ENCODE peak calls at places on chromosomes 16 and 17, in four cellular contexts. P, M, J and O are unnamed samples.

GRCh38 chr17:81419886-81420768 is 24.9 kb downstream of the BAHCC1 start:
- DNase-seq in J (no peak), P (no peak), M (no peak), O (no peak)

GRCh38 chr17:20970329-20970728 is 72.5 kb downstream of the USP22 start:
- DNase-seq in P (no peak), J (no peak), M (no peak), O (no peak)

GRCh38 chr17:30476726-30477082 is 504 bp upstream of the GOSR1 start:
- DNase-seq in M (no peak), P (no peak), J (no peak), O (peak; percentile 7)

GRCh38 chr16:11232852-11233726 is 22.9 kb downstream of the SOCS1 start:
- DNase-seq in J (peak; percentile 73), M (no peak), P (peak; percentile 88), O (no peak)

GRCh38 chr16:19392352-19392751 is 25.3 kb upstream of the TMC5 start:
- DNase-seq in P (no peak), J (no peak), M (no peak), O (no peak)

GRCh38 chr17:42002792-42003301 is 14.4 kb downstream of the DNAJC7 start:
- DNase-seq in P (no peak), J (no peak), M (no peak), O (no peak)

GRCh38 chr16:86722970-86723369 is 144.6 kb downstream of the FOXL1 start:
- DNase-seq in M (no peak), J (no peak), P (no peak), O (peak; percentile 86)

GRCh38 chr17:40121886-40122465 is at the start of gene MSL1:
- DNase-seq in P (peak; percentile 85), J (peak; percentile 91), M (peak; percentile 85), O (peak; percentile 88)

GRCh38 chr17:82152556-82153294 is 54.7 kb upstream of the FASN start:
- DNase-seq in J (peak; percentile 44), M (peak; percentile 92), P (no peak), O (no peak)

GRCh38 chr16:58105619-58106018 is 23.6 kb downstream of the CFAP20 start:
- DNase-seq in P (no peak), J (no peak), M (no peak), O (peak; percentile 34)

GRCh38 chr16:31141489-31142108 is 6.1 kb upstream of the PRSS8 start:
- DNase-seq in J (no peak), M (no peak), P (no peak), O (no peak)

GRCh38 chr16:69853481-69853880 is 91.3 kb downstream of the WWP2 start:
- DNase-seq in M (no peak), P (no peak), J (no peak), O (no peak)

GRCh38 chr17:73142763-73143395 is 21.9 kb upstream of the SSTR2 start:
- DNase-seq in P (no peak), M (no peak), J (no peak), O (peak; percentile 57)

GRCh38 chr16:87080571-87081167 is 236.5 kb downstream of the C16orf95 start:
- DNase-seq in J (no peak), P (no peak), M (no peak), O (no peak)

GRCh38 chr17:33972756-33973155 is 282.3 kb upstream of the CCL2 start:
- DNase-seq in M (no peak), J (no peak), P (no peak), O (no peak)

GRCh38 chr17:79633937-79634813 is 23.3 kb upstream of the RBFOX3 start:
- DNase-seq in J (peak; percentile 3), M (no peak), P (no peak), O (no peak)

GRCh38 chr16:80084614-80085013 is 456.2 kb upstream of the DYNLRB2 start:
- DNase-seq in P (no peak), J (peak; percentile 27), M (peak; percentile 58), O (peak; percentile 38)

GRCh38 chr16:27378871-27379580 is 22.9 kb upstream of the IL21R start:
- DNase-seq in M (no peak), P (peak; percentile 23), J (no peak), O (no peak)

GRCh38 chr17:74738051-74738996 is 1.3 kb downstream of the RAB37 start:
- DNase-seq in P (peak; percentile 68), M (no peak), J (peak; percentile 76), O (peak; percentile 39)

GRCh38 chr17:18070861-18071340 is 16.8 kb upstream of the DRG2 start:
- DNase-seq in M (no peak), J (no peak), P (no peak), O (peak; percentile 56)

GRCh38 chr17:70896843-70897242 is 727.5 kb downstream of the KCNJ2 start:
- DNase-seq in P (no peak), J (no peak), M (no peak), O (no peak)

GRCh38 chr17:17151055-17151454 is 55.1 kb downstream of the PLD6 start:
- DNase-seq in P (no peak), M (no peak), J (no peak), O (no peak)

GRCh38 chr16:51763072-51763658 is 612.1 kb upstream of the SALL1 start:
- DNase-seq in P (no peak), M (no peak), J (no peak), O (no peak)

GRCh38 chr16:74730049-74730683 is 29.5 kb upstream of the MLKL start:
- DNase-seq in P (no peak), M (peak; percentile 51), J (peak; percentile 73), O (no peak)

GRCh38 chr16:73171380-73171779 is 123.5 kb upstream of the ZFHX3 start:
- DNase-seq in J (peak; percentile 29), P (no peak), M (no peak), O (no peak)

GRCh38 chr17:35299108-35299507 is 56.2 kb downstream of the SLFN5 start:
- DNase-seq in M (peak; percentile 87), J (no peak), P (no peak), O (no peak)

GRCh38 chr17:80317706-80317980 is 57.0 kb downstream of the RNF213 start:
- DNase-seq in M (no peak), J (no peak), P (no peak), O (no peak)

GRCh38 chr16:22313876-22314470 is 16.8 kb downstream of the POLR3E start:
- DNase-seq in P (no peak), J (no peak), M (no peak), O (no peak)

GRCh38 chr17:48160177-48160967 is 52.8 kb downstream of the SNX11 start:
- DNase-seq in P (no peak), J (peak; percentile 33), M (no peak), O (no peak)

GRCh38 chr17:51161541-51161940 is 4.7 kb upstream of the NME2 start:
- DNase-seq in M (no peak), J (no peak), P (no peak), O (no peak)

GRCh38 chr17:27667656-27668487 is 36.9 kb downstream of the LGALS9 start:
- DNase-seq in J (no peak), P (no peak), M (no peak), O (no peak)

GRCh38 chr17:8941980-8942617 is 23.4 kb downstream of the PIK3R5 start:
- DNase-seq in J (no peak), M (no peak), P (peak; percentile 62), O (no peak)
- H3K4me1 ChIP-seq in J (no peaks in the 10 kb centered on the region), M (no peaks in the 10 kb centered on the region), P (peaks cover 76% of the 10 kb centered on the region), O (no peaks in the 10 kb centered on the region)

GRCh38 chr17:43027091-43028032 is 2.3 kb downstream of the RND2 start:
- DNase-seq in J (no peak), M (no peak), P (no peak), O (no peak)
- H3K4me3 ChIP-seq in J (no peak overlapping the region), M (no peak overlapping the region), P (no peak overlapping the region), O (no peak overlapping the region)

GRCh38 chr17:1624650-1625049 is 4.0 kb downstream of the SLC43A2 start:
- DNase-seq in M (no peak), P (no peak), J (no peak), O (no peak)

GRCh38 chr17:1623057-1623456 is 5.6 kb downstream of the SLC43A2 start:
- DNase-seq in J (no peak), M (no peak), P (no peak), O (no peak)

GRCh38 chr17:1625053-1625452 is 3.6 kb downstream of the SLC43A2 start:
- DNase-seq in J (no peak), M (no peak), P (no peak), O (no peak)

GRCh38 chr17:1620486-1620885 is 8.1 kb downstream of the SLC43A2 start:
- DNase-seq in P (no peak), M (no peak), J (no peak), O (no peak)

DNA sequence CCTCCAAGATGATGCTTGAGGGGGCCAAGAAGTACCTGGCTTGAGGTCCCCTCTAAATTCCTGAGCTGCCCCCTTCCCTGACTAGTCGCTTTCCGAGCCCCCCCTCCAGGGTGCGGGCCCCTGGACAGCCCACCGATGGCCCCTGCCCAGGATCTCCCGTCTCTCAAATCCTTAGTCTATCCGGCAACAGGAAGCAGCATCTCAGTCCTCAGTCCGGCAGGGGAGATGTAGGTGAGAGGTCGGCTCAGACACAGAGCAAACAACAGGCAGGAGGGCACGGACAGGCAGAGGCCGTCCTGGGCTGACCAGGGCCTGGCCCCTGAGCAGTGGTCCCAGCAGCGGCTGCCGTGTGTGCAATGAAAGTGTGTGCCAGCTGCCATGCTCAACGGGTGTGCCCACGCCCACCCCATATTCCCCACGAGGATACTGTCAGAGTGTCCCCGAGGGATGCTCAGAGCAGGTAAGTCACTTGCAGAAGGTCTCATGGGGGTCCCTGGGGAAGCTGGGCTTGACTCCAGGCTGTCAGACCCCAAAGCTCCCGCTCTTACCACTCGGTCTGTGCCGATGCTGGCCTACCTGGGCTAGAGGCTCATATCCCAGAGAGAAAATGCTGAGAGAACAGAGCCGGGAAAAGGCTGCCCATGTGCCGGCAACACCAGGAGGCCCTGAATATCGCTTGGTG is 7.2 kb downstream of the SLC43A2 start:
- DNase-seq in M (no peak), P (no peak), J (no peak), O (no peak)
- H3K4me1 ChIP-seq in M (no peaks in the 10 kb centered on the region), P (no peaks in the 10 kb centered on the region), J (no peaks in the 10 kb centered on the region), O (no peaks in the 10 kb centered on the region)

GRCh38 chr16:71442041-71442440 is at the start of gene TLE7:
- DNase-seq in M (no peak), P (no peak), J (no peak), O (no peak)
- H3K4me3 ChIP-seq in M (no peak within 1 kb of the TSS), P (no peak within 1 kb of the TSS), J (no peak within 1 kb of the TSS), O (no peak within 1 kb of the TSS)

DNA sequence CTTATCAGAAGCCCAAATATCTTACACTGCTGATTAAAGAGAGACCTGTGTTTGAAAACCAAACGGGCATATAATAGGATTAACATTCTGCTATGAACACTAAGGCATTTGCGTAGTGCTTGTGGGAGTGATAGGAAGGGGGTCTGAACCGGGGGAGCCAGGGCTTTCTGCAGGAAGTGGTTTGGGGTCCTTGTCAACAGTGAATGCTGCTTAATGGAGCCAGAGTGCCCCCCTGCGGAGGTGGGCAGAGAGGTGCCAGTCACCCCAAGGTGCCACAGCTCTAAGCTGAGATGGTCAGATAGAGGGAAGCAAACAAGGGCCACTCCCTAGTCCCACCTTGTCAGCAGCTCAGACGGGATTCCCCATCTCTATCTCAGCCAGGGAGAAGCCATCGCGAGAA is 17.6 kb downstream of the NAA60 start:
- DNase-seq in J (no peak), P (peak; percentile 63), M (no peak), O (no peak)
- H3K4me1 ChIP-seq in J (peaks cover 38% of the 10 kb centered on the region), P (peaks cover 46% of the 10 kb centered on the region), M (peaks cover 19% of the 10 kb centered on the region), O (peaks cover 37% of the 10 kb centered on the region)